ENCODE peak calls at places on chromosomes 2 and 18, in eight cellular contexts. X is tibial artery; D is iris pigment epithelial cell; F is NCI-H2029; B is NCI-H774; M is KBM-7; N is stimulated activated CD8-positive, alpha-beta memory T cell treated with anti-CD3 and anti-CD28 coated beads, Interleukin-15, amount 100 ng/mL, for 24 hours; C is sigmoid colon. Y is an unnamed sample.

GRCh38 chr2:15968280-15969178 is 28.2 kb downstream of the MYCN start:
- DNase-seq in N (no peak), M (no peak), D (no peak), C (no peak), X (no peak), F (no peak), B (no peak), Y (no peak)

GRCh38 chr18:26792661-26793060 is 72.8 kb downstream of the AQP4 start:
- DNase-seq in M (no peak), N (no peak), B (no peak), F (no peak), X (no peak), D (peak; percentile 47), C (no peak), Y (no peak)

GRCh38 chr2:42957109-42958035 is 165.0 kb upstream of the HAAO start:
- DNase-seq in C (no peak), M (no peak), F (no peak), B (no peak), N (no peak), D (peak; percentile 26), X (no peak), Y (no peak)

GRCh38 chr2:24015562-24016375 is 5.9 kb downstream of the MFSD2B start:
- DNase-seq in D (peak; percentile 86), X (no peak), F (no peak), M (no peak), C (no peak), N (no peak), B (no peak), Y (no peak)

GRCh38 chr2:168245074-168245825 is 2.1 kb downstream of the STK39 start:
- DNase-seq in F (no peak), X (no peak), M (no peak), B (no peak), C (no peak), D (peak; percentile 41), N (no peak), Y (no peak)

GRCh38 chr2:176150338-176151198 is 782 bp upstream of the HOXD4 start:
- DNase-seq in X (no peak), C (no peak), M (no peak), F (no peak), N (no peak), D (no peak), B (no peak), Y (no peak)

GRCh38 chr2:234189786-234190185 is 139.3 kb downstream of the SPP2 start:
- DNase-seq in F (no peak), X (no peak), N (no peak), B (no peak), D (no peak), C (no peak), M (no peak), Y (no peak)

GRCh38 chr18:58769321-58769720 is 95.4 kb upstream of the ZNF532 start:
- DNase-seq in X (no peak), M (no peak), C (no peak), N (no peak), F (no peak), B (no peak), D (no peak), Y (no peak)

GRCh38 chr18:12515550-12515949 is 107.8 kb downstream of the PRELID3A start:
- DNase-seq in M (peak; percentile 46), X (no peak), N (no peak), B (no peak), C (no peak), D (no peak), F (no peak), Y (peak; percentile 44)

GRCh38 chr2:30457316-30457715 is 10.3 kb downstream of the LCLAT1 start:
- DNase-seq in M (no peak), N (no peak), C (no peak), X (no peak), F (no peak), D (no peak), B (no peak), Y (no peak)

GRCh38 chr2:64952896-64953482 is 36.2 kb upstream of the SLC1A4 start:
- DNase-seq in C (no peak), B (no peak), X (no peak), M (no peak), D (peak; percentile 93), N (no peak), F (no peak), Y (no peak)

GRCh38 chr2:47033102-47033880 is 117.7 kb upstream of the MCFD2 start:
- DNase-seq in D (no peak), C (no peak), M (no peak), X (no peak), N (no peak), F (peak; percentile 32), B (no peak), Y (no peak)

GRCh38 chr2:120992791-120993555 is 257.3 kb downstream of the GLI2 start:
- DNase-seq in F (no peak), D (no peak), C (no peak), M (no peak), B (no peak), N (no peak), X (peak; percentile 15), Y (no peak)

GRCh38 chr2:37781028-37781427 is 109.6 kb upstream of the CDC42EP3 start:
- DNase-seq in M (no peak), C (no peak), D (peak; percentile 90), B (no peak), X (no peak), F (no peak), N (no peak), Y (no peak)

GRCh38 chr2:28294451-28294850 is 98.2 kb upstream of the FOSL2 start:
- DNase-seq in C (no peak), M (no peak), N (no peak), B (no peak), F (no peak), D (no peak), X (no peak), Y (no peak)

GRCh38 chr2:162963156-162963555 is 124.6 kb upstream of the KCNH7 start:
- DNase-seq in M (no peak), B (no peak), D (no peak), N (no peak), X (no peak), F (no peak), C (no peak), Y (no peak)

GRCh38 chr18:41266616-41267015 is 688.4 kb upstream of the PIK3C3 start:
- DNase-seq in M (no peak), X (no peak), N (no peak), C (no peak), F (no peak), D (peak; percentile 87), B (no peak), Y (no peak)

GRCh38 chr2:182509-183122 is 81.2 kb downstream of the SH3YL1 start:
- DNase-seq in D (no peak), M (peak; percentile 6), C (no peak), B (no peak), N (no peak), X (no peak), F (no peak), Y (no peak)

GRCh38 chr2:48694143-48694542 is 61.4 kb downstream of the LHCGR start:
- DNase-seq in B (no peak), F (no peak), C (no peak), N (no peak), X (no peak), D (peak; percentile 47), M (no peak), Y (no peak)

GRCh38 chr2:74740395-74741075 is 86.5 kb downstream of the SEMA4F start:
- DNase-seq in D (peak; percentile 92), X (peak; percentile 56), N (no peak), F (no peak), C (no peak), M (no peak), B (peak; percentile 61), Y (no peak)